ENCODE peak calls at places on chromosomes 11 and 22, in four cellular contexts. One of them, this sample, is unnamed.

GRCh38 chr11:117633976-117634755 is 162.8 kb downstream of the DSCAML1 start:
- DNase-seq in dorsolateral prefrontal cortex: no peak
- DNase-seq in AG04450: no peak
- DNase-seq in mucosa of descending colon: no peak
- DNase-seq in this sample: peak

GRCh38 chr22:44667829-44668189 is 34.2 kb upstream of the PRR5 start:
- DNase-seq in dorsolateral prefrontal cortex: no peak
- DNase-seq in AG04450: no peak
- DNase-seq in mucosa of descending colon: peak
- DNase-seq in this sample: no peak

GRCh38 chr11:976431-977160 is 50.9 kb downstream of the AP2A2 start:
- DNase-seq in dorsolateral prefrontal cortex: peak
- DNase-seq in AG04450: no peak
- DNase-seq in mucosa of descending colon: no peak
- DNase-seq in this sample: no peak

GRCh38 chr11:116654526-116654925 is 118.3 kb downstream of the BUD13 start:
- DNase-seq in dorsolateral prefrontal cortex: no peak
- DNase-seq in AG04450: no peak
- DNase-seq in mucosa of descending colon: no peak
- DNase-seq in this sample: no peak

GRCh38 chr11:22138264-22138663 is 54.6 kb upstream of the ANO5 start:
- DNase-seq in dorsolateral prefrontal cortex: no peak
- DNase-seq in AG04450: no peak
- DNase-seq in mucosa of descending colon: no peak
- DNase-seq in this sample: no peak

GRCh38 chr11:66870131-66870530 is 13.3 kb downstream of the LRFN4 start:
- DNase-seq in dorsolateral prefrontal cortex: no peak
- DNase-seq in AG04450: no peak
- DNase-seq in mucosa of descending colon: no peak
- DNase-seq in this sample: no peak

GRCh38 chr22:31451709-31452571 is 37.7 kb downstream of the EIF4ENIF1 start:
- DNase-seq in dorsolateral prefrontal cortex: no peak
- DNase-seq in AG04450: peak
- DNase-seq in mucosa of descending colon: no peak
- DNase-seq in this sample: no peak

GRCh38 chr22:36356708-36357694 is 30.8 kb downstream of the MYH9 start:
- DNase-seq in dorsolateral prefrontal cortex: no peak
- DNase-seq in AG04450: no peak
- DNase-seq in mucosa of descending colon: no peak
- DNase-seq in this sample: no peak

GRCh38 chr11:121437018-121437685 is 15.0 kb upstream of the SORL1 start:
- DNase-seq in dorsolateral prefrontal cortex: no peak
- DNase-seq in AG04450: no peak
- DNase-seq in mucosa of descending colon: no peak
- DNase-seq in this sample: no peak

GRCh38 chr11:72848846-72849466 is 34.7 kb downstream of the ATG16L2 start:
- DNase-seq in dorsolateral prefrontal cortex: no peak
- DNase-seq in AG04450: no peak
- DNase-seq in mucosa of descending colon: peak
- DNase-seq in this sample: no peak

GRCh38 chr11:3815882-3816281 is 7.5 kb downstream of the PGAP2 start:
- DNase-seq in dorsolateral prefrontal cortex: no peak
- DNase-seq in AG04450: no peak
- DNase-seq in mucosa of descending colon: no peak
- DNase-seq in this sample: no peak

GRCh38 chr22:36767035-36767775 is 8.7 kb downstream of the IFT27 start:
- DNase-seq in dorsolateral prefrontal cortex: no peak
- DNase-seq in AG04450: no peak
- DNase-seq in mucosa of descending colon: no peak
- DNase-seq in this sample: no peak

GRCh38 chr11:96222102-96222501 is 120.9 kb downstream of the MAML2 start:
- DNase-seq in dorsolateral prefrontal cortex: no peak
- DNase-seq in AG04450: no peak
- DNase-seq in mucosa of descending colon: no peak
- DNase-seq in this sample: no peak

GRCh38 chr22:38049812-38050619 is 7.2 kb upstream of the PICK1 start:
- DNase-seq in dorsolateral prefrontal cortex: peak
- DNase-seq in AG04450: no peak
- DNase-seq in mucosa of descending colon: no peak
- DNase-seq in this sample: no peak

GRCh38 chr11:63251312-63251711 is 7.9 kb upstream of the SLC22A25 start:
- DNase-seq in dorsolateral prefrontal cortex: no peak
- DNase-seq in AG04450: no peak
- DNase-seq in mucosa of descending colon: no peak
- DNase-seq in this sample: no peak

GRCh38 chr22:26124991-26125725 is 44.1 kb upstream of the SEZ6L start:
- DNase-seq in dorsolateral prefrontal cortex: no peak
- DNase-seq in AG04450: no peak
- DNase-seq in mucosa of descending colon: no peak
- DNase-seq in this sample: peak

GRCh38 chr11:68924073-68924925 is 20.6 kb downstream of the IGHMBP2 start:
- DNase-seq in dorsolateral prefrontal cortex: no peak
- DNase-seq in AG04450: no peak
- DNase-seq in mucosa of descending colon: no peak
- DNase-seq in this sample: no peak

GRCh38 chr11:127225619-127226018 is 225.0 kb upstream of the KIRREL3 start:
- DNase-seq in dorsolateral prefrontal cortex: no peak
- DNase-seq in AG04450: no peak
- DNase-seq in mucosa of descending colon: no peak
- DNase-seq in this sample: no peak

GRCh38 chr22:22830193-22830592 is 57.4 kb upstream of the IGLL5 start:
- DNase-seq in dorsolateral prefrontal cortex: no peak
- DNase-seq in AG04450: no peak
- DNase-seq in mucosa of descending colon: no peak
- DNase-seq in this sample: no peak

GRCh38 chr11:71283960-71284359 is 31.6 kb upstream of the SHANK2 start:
- DNase-seq in dorsolateral prefrontal cortex: no peak
- DNase-seq in AG04450: no peak
- DNase-seq in mucosa of descending colon: peak
- DNase-seq in this sample: no peak

GRCh38 chr22:27238935-27239510 is 562.5 kb downstream of the MN1 start:
- DNase-seq in dorsolateral prefrontal cortex: no peak
- DNase-seq in AG04450: peak
- DNase-seq in mucosa of descending colon: peak
- DNase-seq in this sample: no peak

GRCh38 chr11:119030329-119031047 is at the start of gene SLC37A4:
- DNase-seq in dorsolateral prefrontal cortex: peak
- DNase-seq in AG04450: peak
- DNase-seq in mucosa of descending colon: peak
- DNase-seq in this sample: peak
- TF ChIP-seq CTCF in dorsolateral prefrontal cortex: peak
- TF ChIP-seq CTCF in AG04450: no peak
- TF ChIP-seq CTCF in mucosa of descending colon: peak
- TF ChIP-seq CTCF in this sample: peak

GRCh38 chr11:77589181-77589520 is 602 bp upstream of the AQP11 start:
- DNase-seq in dorsolateral prefrontal cortex: no peak
- DNase-seq in AG04450: no peak
- DNase-seq in mucosa of descending colon: no peak
- DNase-seq in this sample: no peak

GRCh38 chr11:77589521-77590193 is at the start of gene AQP11:
- DNase-seq in dorsolateral prefrontal cortex: peak
- DNase-seq in AG04450: peak
- DNase-seq in mucosa of descending colon: peak
- DNase-seq in this sample: peak

GRCh38 chr11:77593883-77594282 is 4.1 kb downstream of the AQP11 start:
- DNase-seq in dorsolateral prefrontal cortex: no peak
- DNase-seq in AG04450: no peak
- DNase-seq in mucosa of descending colon: no peak
- DNase-seq in this sample: no peak

GRCh38 chr11:77592727-77593126 is 3.0 kb downstream of the AQP11 start:
- DNase-seq in dorsolateral prefrontal cortex: no peak
- DNase-seq in AG04450: no peak
- DNase-seq in mucosa of descending colon: no peak
- DNase-seq in this sample: no peak

DNA sequence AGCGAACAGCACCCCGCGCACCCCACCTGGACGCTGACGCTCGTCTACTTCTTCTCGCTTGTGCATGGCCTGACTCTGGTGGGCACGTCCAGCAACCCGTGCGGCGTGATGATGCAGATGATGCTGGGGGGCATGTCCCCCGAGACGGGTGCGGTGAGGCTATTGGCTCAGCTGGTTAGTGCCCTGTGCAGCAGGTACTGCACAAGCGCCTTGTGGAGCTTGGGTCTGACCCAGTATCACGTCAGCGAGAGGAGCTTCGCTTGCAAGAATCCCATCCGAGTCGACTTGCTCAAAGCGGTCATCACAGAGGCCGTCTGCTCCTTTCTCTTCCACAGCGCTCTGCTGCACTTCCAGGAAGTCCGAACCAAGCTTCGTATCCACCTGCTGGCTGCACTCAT is 440 bp downstream of the AQP11 start:
- DNase-seq in dorsolateral prefrontal cortex: peak
- DNase-seq in AG04450: no peak
- DNase-seq in mucosa of descending colon: no peak
- DNase-seq in this sample: no peak
- TF ChIP-seq CTCF in dorsolateral prefrontal cortex: no peak
- TF ChIP-seq CTCF in AG04450: no peak
- TF ChIP-seq CTCF in mucosa of descending colon: no peak
- TF ChIP-seq CTCF in this sample: no peak

GRCh38 chr11:70117567-70118194 is 39.6 kb downstream of the ANO1 start:
- DNase-seq in dorsolateral prefrontal cortex: no peak
- DNase-seq in AG04450: no peak
- DNase-seq in mucosa of descending colon: no peak
- DNase-seq in this sample: no peak

GRCh38 chr11:70115778-70116177 is 37.7 kb downstream of the ANO1 start:
- DNase-seq in dorsolateral prefrontal cortex: no peak
- DNase-seq in AG04450: no peak
- DNase-seq in mucosa of descending colon: no peak
- DNase-seq in this sample: no peak

GRCh38 chr11:70119502-70119901 is 41.4 kb downstream of the ANO1 start:
- DNase-seq in dorsolateral prefrontal cortex: no peak
- DNase-seq in AG04450: no peak
- DNase-seq in mucosa of descending colon: no peak
- DNase-seq in this sample: no peak

GRCh38 chr11:70118642-70119041 is 40.5 kb downstream of the ANO1 start:
- DNase-seq in dorsolateral prefrontal cortex: no peak
- DNase-seq in AG04450: no peak
- DNase-seq in mucosa of descending colon: no peak
- DNase-seq in this sample: no peak

DNA sequence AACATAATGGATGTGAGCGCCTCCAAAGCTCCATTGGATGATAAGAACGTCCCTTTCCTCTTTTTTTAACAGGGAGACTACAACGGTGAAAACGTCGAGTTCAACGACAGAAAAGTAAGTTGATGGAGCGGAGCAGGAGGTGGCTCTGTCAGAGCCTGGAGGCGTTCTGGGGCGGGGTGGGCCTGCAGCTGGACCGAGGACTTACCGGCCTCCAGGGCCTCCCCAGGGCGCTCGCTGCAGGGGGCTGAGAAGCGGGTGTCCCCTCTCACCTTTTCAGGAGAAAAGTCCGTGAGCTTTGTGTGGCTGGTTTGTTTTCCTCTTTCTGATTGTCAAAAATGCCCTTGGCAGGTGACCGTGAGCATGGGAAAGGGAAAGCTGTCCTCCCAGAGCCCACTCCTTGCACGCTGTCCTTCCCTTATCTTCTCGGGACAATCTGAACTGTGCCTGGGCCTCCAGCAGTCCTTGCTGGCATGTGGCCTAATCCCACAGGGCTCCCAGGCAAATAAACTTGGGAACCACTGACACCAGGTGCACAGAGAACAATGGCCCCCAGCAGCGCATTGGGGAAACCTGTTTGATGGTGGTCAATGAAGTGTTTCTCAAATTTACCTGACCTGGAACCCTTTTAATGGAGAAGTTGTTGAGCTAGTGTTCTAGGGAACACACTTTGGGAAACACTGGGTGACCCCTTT is 38.4 kb downstream of the ANO1 start:
- DNase-seq in dorsolateral prefrontal cortex: no peak
- DNase-seq in AG04450: no peak
- DNase-seq in mucosa of descending colon: no peak
- DNase-seq in this sample: no peak
- TF ChIP-seq CTCF in dorsolateral prefrontal cortex: no peak
- TF ChIP-seq CTCF in AG04450: no peak
- TF ChIP-seq CTCF in mucosa of descending colon: no peak
- TF ChIP-seq CTCF in this sample: no peak

GRCh38 chr11:61659413-61660196 is 20.6 kb upstream of the DAGLA start:
- DNase-seq in dorsolateral prefrontal cortex: no peak
- DNase-seq in AG04450: no peak
- DNase-seq in mucosa of descending colon: no peak
- DNase-seq in this sample: no peak
- TF ChIP-seq CTCF in dorsolateral prefrontal cortex: no peak
- TF ChIP-seq CTCF in AG04450: no peak
- TF ChIP-seq CTCF in mucosa of descending colon: no peak
- TF ChIP-seq CTCF in this sample: no peak

GRCh38 chr11:17563248-17563647 is 16.2 kb downstream of the OTOG start:
- DNase-seq in dorsolateral prefrontal cortex: no peak
- DNase-seq in AG04450: no peak
- DNase-seq in mucosa of descending colon: no peak
- DNase-seq in this sample: no peak
- TF ChIP-seq CTCF in dorsolateral prefrontal cortex: no peak
- TF ChIP-seq CTCF in AG04450: no peak
- TF ChIP-seq CTCF in mucosa of descending colon: no peak
- TF ChIP-seq CTCF in this sample: no peak

GRCh38 chr11:30852645-30853044 is 266.5 kb upstream of the MPPED2 start:
- DNase-seq in dorsolateral prefrontal cortex: no peak
- DNase-seq in AG04450: no peak
- DNase-seq in mucosa of descending colon: no peak
- DNase-seq in this sample: no peak
- TF ChIP-seq CTCF in dorsolateral prefrontal cortex: no peak
- TF ChIP-seq CTCF in AG04450: no peak
- TF ChIP-seq CTCF in mucosa of descending colon: no peak
- TF ChIP-seq CTCF in this sample: no peak

This sample was measured in D721Med.